ENCODE peak calls at places on chromosomes 7 and 10, in four cellular contexts. O is hypothalamus; W is activated naive CD8-positive, alpha-beta T cell treated with anti-CD3 and anti-CD28 coated beads, Interleukin-2, amount 50 U/mL, for 24 hours; K is nephron progenitor cell. R is an unnamed sample.

GRCh38 chr10:7322623-7323022 is 88.2 kb downstream of the SFMBT2 start:
- DNase-seq in O (no peak), W (no peak), K (no peak), R (no peak)

GRCh38 chr10:85124592-85124991 is 796.2 kb downstream of the CCSER2 start:
- DNase-seq in K (no peak), O (peak), W (no peak), R (no peak)

GRCh38 chr10:104323085-104323484 is 15.2 kb downstream of the ITPRIP start:
- DNase-seq in W (no peak), O (no peak), K (no peak), R (peak)

GRCh38 chr10:12727832-12728215 is 273.7 kb downstream of the CCDC3 start:
- DNase-seq in K (no peak), W (no peak), O (no peak), R (no peak)

GRCh38 chr10:117477241-117477947 is 65.2 kb upstream of the EMX2 start:
- DNase-seq in W (no peak), K (no peak), O (no peak), R (no peak)

GRCh38 chr10:125850766-125851731 is 27.7 kb downstream of the BCCIP start:
- DNase-seq in K (no peak), O (no peak), W (no peak), R (no peak)

GRCh38 chr7:82443044-82443800 is at the start of gene CACNA2D1:
- DNase-seq in O (peak), W (no peak), K (peak), R (peak)

GRCh38 chr10:132328738-132329137 is 3.3 kb upstream of the LRRC27 start:
- DNase-seq in O (no peak), K (no peak), W (no peak), R (no peak)

GRCh38 chr10:5529702-5530411 is 5.1 kb downstream of the CALML3 start:
- DNase-seq in K (no peak), O (no peak), W (no peak), R (no peak)

R was measured in GM23338.